ENCODE peak calls at places on chromosomes 11 and 22, in five cellular contexts. G, B, L, Z and F are unnamed samples.

GRCh38 chr11:96234866-96235441 is 108.0 kb downstream of the MAML2 start:
- DNase-seq in L (no peak), B (no peak), Z (no peak), G (no peak), F (no peak)

GRCh38 chr22:20131856-20132685 is 467 bp downstream of the ZDHHC8 start:
- DNase-seq in Z (no peak), B (no peak), L (no peak), G (peak), F (no peak)

GRCh38 chr11:1534171-1534570 is 37.9 kb downstream of the DUSP8 start:
- DNase-seq in G (no peak), Z (no peak), B (no peak), L (no peak), F (no peak)

GRCh38 chr11:126267650-126268049 is 1.0 kb downstream of the SRPRA start:
- DNase-seq in Z (no peak), B (no peak), L (no peak), G (no peak), F (no peak)

GRCh38 chr11:111526501-111526900 is 11.9 kb downstream of the HOATZ start:
- DNase-seq in B (no peak), L (no peak), G (no peak), Z (no peak), F (no peak)

GRCh38 chr11:71200172-71200716 is 52.1 kb downstream of the SHANK2 start:
- DNase-seq in Z (no peak), L (no peak), G (no peak), B (no peak), F (no peak)

GRCh38 chr22:21587803-21588611 is 20.5 kb downstream of the UBE2L3 start:
- DNase-seq in Z (no peak), G (no peak), L (no peak), B (no peak), F (no peak)

GRCh38 chr22:34966980-34967379 is 99.0 kb upstream of the ISX start:
- DNase-seq in Z (no peak), L (no peak), B (no peak), G (no peak), F (no peak)

GRCh38 chr11:32430586-32431357 is 4.6 kb downstream of the WT1 start:
- DNase-seq in Z (no peak), L (no peak), B (no peak), G (peak), F (no peak)

GRCh38 chr11:114195981-114196731 is 100.0 kb upstream of the NNMT start:
- DNase-seq in G (no peak), Z (no peak), B (no peak), L (no peak), F (no peak)

GRCh38 chr22:35540600-35541253 is at the start of gene RASD2:
- DNase-seq in G (peak), B (no peak), L (peak), Z (no peak), F (no peak)

GRCh38 chr11:103545551-103545950 is 436.3 kb downstream of the DYNC2H1 start:
- DNase-seq in B (no peak), Z (no peak), G (no peak), L (no peak), F (no peak)

GRCh38 chr11:106827687-106828086 is 190.6 kb downstream of the GUCY1A2 start:
- DNase-seq in L (no peak), B (no peak), Z (no peak), G (no peak), F (no peak)